ENCODE peak calls at places on chromosomes 13 and 19, in five cellular contexts. C is PC-9, L is tibial nerve, X is astrocyte of the cerebellum, K is cardiac muscle cell. O is an unnamed sample.

GRCh38 chr19:45769821-45770191 is 754 bp upstream of the SIX5 start:
- DNase-seq in C (no peak), L (peak), X (no peak), K (no peak), O (no peak)

GRCh38 chr19:12778020-12778904 is 2.9 kb upstream of the HOOK2 start:
- DNase-seq in C (peak), L (peak), X (no peak), K (peak), O (no peak)

GRCh38 chr13:26515721-26516120 is 41.8 kb upstream of the WASF3 start:
- DNase-seq in C (no peak), L (no peak), X (no peak), K (no peak), O (no peak)

GRCh38 chr19:4984448-4984990 is 15.6 kb downstream of the KDM4B start:
- DNase-seq in C (no peak), L (no peak), X (no peak), K (no peak), O (no peak)

GRCh38 chr13:57629821-57630235 is 1.7 kb upstream of the PCDH17 start:
- DNase-seq in C (no peak), L (peak), X (peak), K (peak), O (no peak)

GRCh38 chr19:56085571-56086275 is 35.4 kb downstream of the ZNF787 start:
- DNase-seq in C (no peak), L (no peak), X (no peak), K (no peak), O (no peak)

GRCh38 chr13:51148952-51149573 is 38.0 kb upstream of the C13orf42 start:
- DNase-seq in C (peak), L (peak), X (peak), K (peak), O (peak)

GRCh38 chr13:103640617-103641016 is 574.4 kb upstream of the SLC10A2 start:
- DNase-seq in C (no peak), L (no peak), X (no peak), K (no peak), O (no peak)

GRCh38 chr13:112651306-112651705 is 38.5 kb upstream of the ATP11A start:
- DNase-seq in C (no peak), L (no peak), X (no peak), K (peak), O (no peak)

GRCh38 chr13:31310781-31311180 is 111.0 kb downstream of the B3GLCT start:
- DNase-seq in C (no peak), L (no peak), X (no peak), K (no peak), O (peak)

GRCh38 chr13:113652404-113653263 is 5.4 kb downstream of the ATP4B start:
- DNase-seq in C (no peak), L (no peak), X (no peak), K (no peak), O (no peak)

GRCh38 chr13:91745962-91746361 is 347.5 kb downstream of the GPC5 start:
- DNase-seq in C (no peak), L (no peak), X (no peak), K (peak), O (no peak)

GRCh38 chr19:39093761-39094160 is 9.6 kb downstream of the ACP7 start:
- DNase-seq in C (no peak), L (no peak), X (no peak), K (no peak), O (no peak)

GRCh38 chr19:8487137-8487851 is 15.1 kb downstream of the PRAM1 start:
- DNase-seq in C (no peak), L (peak), X (no peak), K (no peak), O (no peak)
- TF ChIP-seq CTCF in C (no peak), L (no peak), X (no peak), K (no peak), O (no peak)

GRCh38 chr19:44759083-44759804 is 10.7 kb downstream of the BCL3 start:
- DNase-seq in C (no peak), L (no peak), X (no peak), K (no peak), O (no peak)

GRCh38 chr19:44757735-44758505 is 9.4 kb downstream of the BCL3 start:
- DNase-seq in C (no peak), L (peak), X (no peak), K (peak), O (no peak)

GRCh38 chr19:44756089-44756562 is 7.6 kb downstream of the BCL3 start:
- DNase-seq in C (no peak), L (no peak), X (no peak), K (no peak), O (no peak)

GRCh38 chr19:44757057-44757734 is 8.7 kb downstream of the BCL3 start:
- DNase-seq in C (no peak), L (peak), X (no peak), K (peak), O (no peak)

GRCh38 chr19:44758596-44758995 is 10.1 kb downstream of the BCL3 start:
- DNase-seq in C (no peak), L (no peak), X (no peak), K (peak), O (no peak)
- H3K4me3 ChIP-seq in C (no peak), L (peak), X (peak), K (peak), O (no peak)

DNA sequence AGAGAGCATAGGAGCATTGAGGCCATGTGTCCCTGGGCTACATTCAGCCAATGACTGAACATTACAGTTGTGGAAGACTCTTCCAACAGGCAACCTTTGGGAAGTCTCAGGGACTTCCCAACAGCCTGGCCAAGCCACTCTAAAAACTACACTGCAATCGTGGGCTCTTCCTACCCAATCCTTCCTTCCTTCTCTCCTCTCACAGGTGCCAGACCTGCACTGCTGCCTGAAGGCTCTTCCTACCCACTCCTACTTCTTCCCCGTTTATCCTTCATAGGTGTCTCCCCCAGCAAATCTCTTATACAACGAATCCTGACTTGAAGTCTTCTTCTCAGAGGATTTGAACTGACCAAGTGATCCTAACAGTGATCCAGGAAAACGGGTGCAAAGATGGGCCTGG is 47.1 kb upstream of the MBNL2 start:
- DNase-seq in C (no peak), L (no peak), X (no peak), K (no peak), O (no peak)
- TF ChIP-seq CTCF in C (no peak), L (no peak), X (no peak), K (no peak), O (no peak)

GRCh38 chr19:341386-342127 is 3.0 kb downstream of the MIER2 start:
- DNase-seq in C (no peak), L (no peak), X (no peak), K (no peak), O (no peak)
- H3K4me3 ChIP-seq in C (no peak), L (no peak), X (no peak), K (no peak), O (no peak)

DNA sequence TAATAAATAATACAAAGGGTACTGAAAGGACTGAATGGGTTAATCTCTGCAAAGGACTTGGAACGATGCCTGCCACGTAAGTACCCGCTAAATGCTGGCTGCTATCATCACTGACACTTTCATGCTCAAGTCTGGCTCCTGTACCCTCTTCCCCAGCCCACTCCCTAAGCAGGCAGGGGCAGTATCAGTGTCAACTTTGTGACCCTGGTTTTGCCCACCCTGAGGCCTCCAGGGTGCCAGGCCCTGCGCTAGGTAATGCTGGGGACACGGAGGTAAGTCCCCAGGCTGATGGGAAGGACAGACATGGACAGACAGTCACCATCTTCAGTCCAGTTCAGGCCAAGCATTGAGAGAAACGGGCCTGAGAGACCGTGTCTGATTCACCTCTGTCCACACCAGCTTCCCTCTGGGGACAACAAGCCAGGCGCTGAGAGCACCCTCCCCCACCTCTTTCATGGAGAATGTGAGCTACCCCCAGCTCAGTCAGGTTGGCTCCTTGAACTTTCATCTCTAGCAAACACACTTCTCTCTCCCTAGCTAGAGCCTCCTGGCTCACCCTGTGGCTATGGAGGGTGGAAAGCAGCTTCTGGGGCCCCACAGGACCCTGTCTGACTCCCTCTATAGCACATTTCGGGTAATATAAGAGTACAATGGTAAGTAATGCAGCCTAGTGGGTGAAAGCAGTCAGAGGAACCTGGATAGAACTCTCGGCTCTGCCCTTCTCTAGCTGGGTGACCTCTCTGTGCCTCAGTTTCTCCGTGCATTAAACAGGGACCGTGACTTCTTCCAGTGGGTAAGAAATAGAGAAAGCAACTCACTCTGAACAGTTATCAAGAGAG is 758 bp downstream of the ETFB start:
- DNase-seq in C (peak), L (peak), X (no peak), K (peak), O (no peak)
- TF ChIP-seq CTCF in C (no peak), L (no peak), X (peak), K (peak), O (peak)

GRCh38 chr13:61536443-61536842 is 120.8 kb upstream of the PCDH20 start:
- DNase-seq in C (no peak), L (no peak), X (no peak), K (no peak), O (no peak)
- H3K4me3 ChIP-seq in C (no peak), L (no peak), X (no peak), K (no peak), O (no peak)

DNA sequence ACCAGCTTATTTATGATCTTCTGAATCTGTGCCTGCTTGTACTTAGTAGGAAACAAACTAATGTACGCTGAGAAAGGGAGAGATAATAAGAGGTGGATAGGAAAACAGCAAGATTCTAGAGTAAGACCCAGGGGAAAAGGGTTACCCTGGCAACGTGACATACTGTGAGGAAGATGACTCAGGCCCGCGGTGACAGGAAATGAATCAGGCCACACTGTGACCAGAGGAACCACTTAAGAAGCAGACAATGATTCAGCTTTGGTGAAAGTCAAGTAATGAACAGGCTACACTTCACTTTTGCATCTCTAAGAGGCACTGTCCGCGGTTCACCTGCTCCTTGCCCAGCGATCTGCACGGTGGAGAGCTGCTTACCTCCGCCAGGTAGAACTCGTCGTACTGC is 158.2 kb downstream of the NALCN start:
- DNase-seq in C (peak), L (no peak), X (peak), K (no peak), O (no peak)
- TF ChIP-seq CTCF in C (peak), L (no peak), X (no peak), K (no peak), O (no peak)

GRCh38 chr19:3852177-3852511 is 16.7 kb downstream of the ZFR2 start:
- DNase-seq in C (no peak), L (no peak), X (no peak), K (no peak), O (no peak)

GRCh38 chr19:3855321-3855720 is 13.5 kb downstream of the ZFR2 start:
- DNase-seq in C (peak), L (no peak), X (no peak), K (no peak), O (no peak)

GRCh38 chr19:3860499-3860898 is 8.3 kb downstream of the ZFR2 start:
- DNase-seq in C (no peak), L (no peak), X (no peak), K (no peak), O (no peak)

GRCh38 chr19:3852614-3853254 is 16.1 kb downstream of the ZFR2 start:
- DNase-seq in C (peak), L (no peak), X (peak), K (no peak), O (no peak)

GRCh38 chr19:3857449-3858003 is 11.3 kb downstream of the ZFR2 start:
- DNase-seq in C (no peak), L (no peak), X (no peak), K (peak), O (peak)
- H3K4me3 ChIP-seq in C (no peak), L (no peak), X (no peak), K (no peak), O (no peak)

DNA sequence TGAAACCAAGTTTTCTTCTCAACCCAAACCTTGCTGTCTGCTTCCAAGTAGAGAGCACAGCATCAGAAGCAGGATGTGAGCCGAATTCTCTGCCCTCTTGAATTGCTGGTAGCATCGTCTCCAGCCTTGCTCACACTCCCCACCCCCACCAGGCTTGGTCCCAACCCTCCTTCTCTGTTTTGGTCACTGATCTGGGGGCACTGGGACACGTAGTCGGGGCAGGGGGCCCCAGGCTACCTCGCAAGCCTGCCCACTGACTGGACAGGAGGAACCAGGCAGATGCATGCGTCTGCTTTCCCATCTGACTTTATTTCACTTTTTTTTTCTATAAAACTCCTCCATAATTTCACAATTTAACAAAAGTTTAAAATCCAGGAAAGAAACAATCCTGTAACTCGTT is 69.7 kb downstream of the MLLT1 start:
- DNase-seq in C (no peak), L (no peak), X (no peak), K (no peak), O (no peak)
- TF ChIP-seq CTCF in C (no peak), L (no peak), X (no peak), K (no peak), O (no peak)

DNA sequence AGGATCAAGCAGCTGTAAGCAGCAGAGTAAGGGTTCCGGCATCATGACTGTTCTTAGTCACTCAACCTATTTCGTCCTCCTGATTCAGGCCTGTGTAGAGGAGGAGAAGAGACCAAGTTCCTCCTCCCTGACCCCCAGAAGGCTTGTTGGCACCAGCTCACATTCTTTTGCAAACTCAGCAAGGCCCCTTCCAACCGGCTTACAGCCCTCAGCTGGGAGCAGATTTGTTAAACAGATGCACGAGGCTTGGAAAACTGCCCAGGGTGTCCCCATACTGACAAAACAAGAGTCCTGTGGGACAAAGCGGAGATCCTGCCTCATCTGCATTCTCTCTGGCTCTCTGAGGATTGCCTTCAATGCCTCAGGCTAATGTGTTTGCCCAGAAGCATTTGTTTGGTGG is 113.2 kb upstream of the SOX21 start:
- DNase-seq in C (no peak), L (peak), X (peak), K (peak), O (no peak)
- H3K4me3 ChIP-seq in C (no peak), L (no peak), X (no peak), K (no peak), O (no peak)